ENCODE peak calls at places on chromosomes 7 and 10, in five cellular contexts. One of them, this sample, is unnamed.

GRCh38 chr7:102978280-102978679 is 65.5 kb downstream of the LRRC17 start:
- DNase-seq in astrocyte of the spinal cord: peak
- DNase-seq in psoas muscle: no peak
- DNase-seq in foreskin fibroblast: peak
- DNase-seq in OCI-LY7: no peak
- DNase-seq in this sample: peak

GRCh38 chr7:141359740-141360413 is 191.3 kb upstream of the AGK start:
- DNase-seq in foreskin fibroblast: no peak
- DNase-seq in psoas muscle: no peak
- DNase-seq in OCI-LY7: no peak
- DNase-seq in astrocyte of the spinal cord: no peak
- DNase-seq in this sample: no peak

GRCh38 chr10:84076047-84076388 is 63.3 kb upstream of the GHITM start:
- DNase-seq in OCI-LY7: no peak
- DNase-seq in astrocyte of the spinal cord: peak
- DNase-seq in foreskin fibroblast: peak
- DNase-seq in psoas muscle: no peak
- DNase-seq in this sample: peak

GRCh38 chr7:113622796-113623195 is 296.0 kb downstream of the PPP1R3A start:
- DNase-seq in astrocyte of the spinal cord: no peak
- DNase-seq in psoas muscle: no peak
- DNase-seq in OCI-LY7: no peak
- DNase-seq in foreskin fibroblast: no peak
- DNase-seq in this sample: no peak

GRCh38 chr10:110414563-110415309 is 83.0 kb upstream of the DUSP5 start:
- DNase-seq in foreskin fibroblast: no peak
- DNase-seq in OCI-LY7: peak
- DNase-seq in psoas muscle: no peak
- DNase-seq in astrocyte of the spinal cord: no peak
- DNase-seq in this sample: no peak

GRCh38 chr7:105036217-105037168 is 22.5 kb downstream of the KMT2E start:
- DNase-seq in psoas muscle: no peak
- DNase-seq in astrocyte of the spinal cord: no peak
- DNase-seq in foreskin fibroblast: no peak
- DNase-seq in OCI-LY7: no peak
- DNase-seq in this sample: no peak

GRCh38 chr10:90856964-90857634 is 740 bp downstream of the HTR7 start:
- DNase-seq in OCI-LY7: no peak
- DNase-seq in psoas muscle: peak
- DNase-seq in astrocyte of the spinal cord: no peak
- DNase-seq in foreskin fibroblast: peak
- DNase-seq in this sample: no peak

GRCh38 chr10:50853557-50853956 is 31.9 kb downstream of the A1CF start:
- DNase-seq in OCI-LY7: no peak
- DNase-seq in foreskin fibroblast: no peak
- DNase-seq in astrocyte of the spinal cord: no peak
- DNase-seq in psoas muscle: no peak
- DNase-seq in this sample: no peak

GRCh38 chr7:93014410-93014809 is 103.4 kb downstream of the SAMD9 start:
- DNase-seq in OCI-LY7: no peak
- DNase-seq in foreskin fibroblast: no peak
- DNase-seq in astrocyte of the spinal cord: no peak
- DNase-seq in psoas muscle: no peak
- DNase-seq in this sample: no peak

GRCh38 chr7:116261904-116262303 is 51.6 kb downstream of the TES start:
- DNase-seq in OCI-LY7: no peak
- DNase-seq in astrocyte of the spinal cord: no peak
- DNase-seq in foreskin fibroblast: no peak
- DNase-seq in psoas muscle: no peak
- DNase-seq in this sample: no peak

GRCh38 chr10:29635711-29636144 is 957 bp upstream of the SVIL start:
- DNase-seq in astrocyte of the spinal cord: peak
- DNase-seq in psoas muscle: peak
- DNase-seq in foreskin fibroblast: peak
- DNase-seq in OCI-LY7: no peak
- DNase-seq in this sample: no peak

GRCh38 chr7:82762880-82763279 is 319.3 kb upstream of the CACNA2D1 start:
- DNase-seq in psoas muscle: no peak
- DNase-seq in astrocyte of the spinal cord: no peak
- DNase-seq in foreskin fibroblast: no peak
- DNase-seq in OCI-LY7: no peak
- DNase-seq in this sample: no peak

GRCh38 chr7:28957064-28957821 is 887 bp downstream of the TRIL start:
- DNase-seq in OCI-LY7: no peak
- DNase-seq in astrocyte of the spinal cord: peak
- DNase-seq in foreskin fibroblast: peak
- DNase-seq in psoas muscle: peak
- DNase-seq in this sample: no peak

GRCh38 chr10:50421026-50421719 is 169.9 kb upstream of the ASAH2 start:
- DNase-seq in foreskin fibroblast: peak
- DNase-seq in OCI-LY7: peak
- DNase-seq in astrocyte of the spinal cord: no peak
- DNase-seq in psoas muscle: no peak
- DNase-seq in this sample: no peak

GRCh38 chr10:33258951-33259350 is 75.5 kb downstream of the NRP1 start:
- DNase-seq in astrocyte of the spinal cord: peak
- DNase-seq in foreskin fibroblast: peak
- DNase-seq in OCI-LY7: no peak
- DNase-seq in psoas muscle: no peak
- DNase-seq in this sample: no peak

GRCh38 chr10:96697026-96697425 is 23.3 kb downstream of the PIK3AP1 start:
- DNase-seq in foreskin fibroblast: no peak
- DNase-seq in astrocyte of the spinal cord: no peak
- DNase-seq in psoas muscle: no peak
- DNase-seq in OCI-LY7: no peak
- DNase-seq in this sample: no peak

GRCh38 chr7:35785250-35785649 is 15.6 kb upstream of the SEPTIN7 start:
- DNase-seq in foreskin fibroblast: no peak
- DNase-seq in astrocyte of the spinal cord: no peak
- DNase-seq in psoas muscle: no peak
- DNase-seq in OCI-LY7: no peak
- DNase-seq in this sample: no peak

GRCh38 chr7:25180592-25180923 is 47.7 kb downstream of the NPVF start:
- DNase-seq in psoas muscle: no peak
- DNase-seq in astrocyte of the spinal cord: no peak
- DNase-seq in OCI-LY7: no peak
- DNase-seq in foreskin fibroblast: no peak
- DNase-seq in this sample: no peak

GRCh38 chr10:46091834-46092522 is 45.9 kb upstream of the MSMB start:
- DNase-seq in OCI-LY7: peak
- DNase-seq in astrocyte of the spinal cord: no peak
- DNase-seq in foreskin fibroblast: no peak
- DNase-seq in psoas muscle: no peak
- DNase-seq in this sample: no peak

GRCh38 chr7:116500071-116500853 is 724 bp downstream of the CAV2 start:
- DNase-seq in OCI-LY7: no peak
- DNase-seq in foreskin fibroblast: peak
- DNase-seq in astrocyte of the spinal cord: peak
- DNase-seq in psoas muscle: peak
- DNase-seq in this sample: no peak

GRCh38 chr7:93036807-93037206 is 81.0 kb downstream of the SAMD9 start:
- DNase-seq in foreskin fibroblast: no peak
- DNase-seq in astrocyte of the spinal cord: no peak
- DNase-seq in OCI-LY7: no peak
- DNase-seq in psoas muscle: no peak
- DNase-seq in this sample: no peak

GRCh38 chr10:88707429-88708110 is 1.5 kb downstream of the LIPK start:
- DNase-seq in foreskin fibroblast: peak
- DNase-seq in OCI-LY7: no peak
- DNase-seq in astrocyte of the spinal cord: peak
- DNase-seq in psoas muscle: no peak
- DNase-seq in this sample: no peak

GRCh38 chr10:128380946-128381345 is 254.7 kb upstream of the MKI67 start:
- DNase-seq in psoas muscle: no peak
- DNase-seq in OCI-LY7: no peak
- DNase-seq in foreskin fibroblast: no peak
- DNase-seq in astrocyte of the spinal cord: no peak
- DNase-seq in this sample: no peak

GRCh38 chr10:4431114-4431862 is 394.7 kb upstream of the AKR1E2 start:
- DNase-seq in psoas muscle: no peak
- DNase-seq in astrocyte of the spinal cord: peak
- DNase-seq in OCI-LY7: no peak
- DNase-seq in foreskin fibroblast: peak
- DNase-seq in this sample: peak

GRCh38 chr10:17817316-17817715 is 8.2 kb downstream of the MRC1 start:
- DNase-seq in OCI-LY7: no peak
- DNase-seq in psoas muscle: no peak
- DNase-seq in foreskin fibroblast: no peak
- DNase-seq in astrocyte of the spinal cord: no peak
- DNase-seq in this sample: no peak

GRCh38 chr7:80259-81236 is 111.8 kb upstream of the FAM20C start:
- DNase-seq in astrocyte of the spinal cord: no peak
- DNase-seq in foreskin fibroblast: no peak
- DNase-seq in psoas muscle: peak
- DNase-seq in OCI-LY7: no peak
- DNase-seq in this sample: no peak

GRCh38 chr10:4504550-4504949 is 321.5 kb upstream of the AKR1E2 start:
- DNase-seq in astrocyte of the spinal cord: no peak
- DNase-seq in foreskin fibroblast: no peak
- DNase-seq in psoas muscle: no peak
- DNase-seq in OCI-LY7: no peak
- DNase-seq in this sample: no peak

GRCh38 chr7:69739906-69740545 is 141.8 kb downstream of the AUTS2 start:
- DNase-seq in OCI-LY7: peak
- DNase-seq in astrocyte of the spinal cord: peak
- DNase-seq in psoas muscle: peak
- DNase-seq in foreskin fibroblast: peak
- DNase-seq in this sample: no peak

GRCh38 chr7:24425664-24426063 is 141.7 kb downstream of the NPY start:
- DNase-seq in psoas muscle: no peak
- DNase-seq in OCI-LY7: no peak
- DNase-seq in foreskin fibroblast: no peak
- DNase-seq in astrocyte of the spinal cord: no peak
- DNase-seq in this sample: no peak

GRCh38 chr7:7982904-7983303 is 14.3 kb downstream of the GLCCI1 start:
- DNase-seq in psoas muscle: no peak
- DNase-seq in foreskin fibroblast: no peak
- DNase-seq in astrocyte of the spinal cord: no peak
- DNase-seq in OCI-LY7: no peak
- DNase-seq in this sample: no peak

DNA sequence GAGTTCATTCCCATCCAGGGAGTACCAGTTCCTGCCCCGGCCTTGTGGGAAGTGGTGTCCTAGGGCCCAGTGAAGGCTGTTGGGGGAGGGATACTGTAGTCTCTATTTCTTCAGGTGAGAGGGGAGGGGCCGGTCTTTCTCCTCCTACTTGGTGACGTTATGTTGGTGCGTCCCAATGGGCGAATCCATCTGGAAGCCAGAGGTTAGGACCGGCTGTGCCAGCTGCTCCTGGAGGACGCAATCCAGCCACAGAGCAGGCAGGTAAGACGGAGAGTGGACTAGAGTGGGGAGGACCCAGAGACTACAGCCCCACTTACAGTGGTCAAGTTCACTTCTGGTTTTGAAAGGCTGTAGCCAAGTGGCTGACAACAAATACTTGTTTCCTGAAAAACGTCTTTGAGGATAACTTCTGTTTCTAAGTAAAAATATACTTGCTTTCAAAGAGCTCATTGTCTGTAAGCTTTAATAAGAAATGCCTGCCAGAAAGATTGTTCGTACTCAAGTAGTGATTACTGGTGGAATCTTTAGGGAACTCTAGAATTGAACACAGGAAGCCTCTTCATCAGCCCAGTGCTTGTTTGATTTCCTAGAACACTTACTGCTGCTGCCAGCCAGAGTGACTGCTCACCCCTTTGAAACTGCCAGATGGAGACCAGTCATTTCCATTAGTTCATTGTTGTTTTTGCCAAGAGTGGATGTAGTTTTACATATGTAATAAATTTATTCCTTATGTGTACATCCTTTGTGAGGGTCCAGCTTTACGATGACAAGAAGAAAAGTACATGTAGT is 25.4 kb downstream of the RBM33 start:
- DNase-seq in astrocyte of the spinal cord: peak
- DNase-seq in foreskin fibroblast: peak
- DNase-seq in OCI-LY7: no peak
- DNase-seq in psoas muscle: no peak
- DNase-seq in this sample: no peak
- H3K4me3 ChIP-seq in astrocyte of the spinal cord: no peak
- H3K4me3 ChIP-seq in foreskin fibroblast: peak
- H3K4me3 ChIP-seq in OCI-LY7: no peak
- H3K4me3 ChIP-seq in psoas muscle: no peak
- H3K4me3 ChIP-seq in this sample: no peak

GRCh38 chr7:1140481-1141104 is 19.4 kb downstream of the ZFAND2A start:
- DNase-seq in astrocyte of the spinal cord: no peak
- DNase-seq in foreskin fibroblast: no peak
- DNase-seq in OCI-LY7: peak
- DNase-seq in psoas muscle: no peak
- DNase-seq in this sample: no peak

GRCh38 chr7:1141651-1142050 is 18.3 kb downstream of the ZFAND2A start:
- DNase-seq in astrocyte of the spinal cord: no peak
- DNase-seq in OCI-LY7: no peak
- DNase-seq in foreskin fibroblast: peak
- DNase-seq in psoas muscle: no peak
- DNase-seq in this sample: no peak

GRCh38 chr7:1149351-1149794 is 10.6 kb downstream of the ZFAND2A start:
- DNase-seq in foreskin fibroblast: no peak
- DNase-seq in astrocyte of the spinal cord: no peak
- DNase-seq in OCI-LY7: no peak
- DNase-seq in psoas muscle: peak
- DNase-seq in this sample: no peak

GRCh38 chr7:1142051-1142635 is 17.9 kb downstream of the ZFAND2A start:
- DNase-seq in psoas muscle: no peak
- DNase-seq in foreskin fibroblast: peak
- DNase-seq in astrocyte of the spinal cord: no peak
- DNase-seq in OCI-LY7: no peak
- DNase-seq in this sample: no peak

GRCh38 chr7:1144269-1144771 is 15.7 kb downstream of the ZFAND2A start:
- DNase-seq in foreskin fibroblast: peak
- DNase-seq in OCI-LY7: peak
- DNase-seq in astrocyte of the spinal cord: peak
- DNase-seq in psoas muscle: peak
- DNase-seq in this sample: no peak
- TF ChIP-seq CTCF in foreskin fibroblast: peak
- TF ChIP-seq CTCF in OCI-LY7: peak
- TF ChIP-seq CTCF in astrocyte of the spinal cord: peak
- TF ChIP-seq CTCF in psoas muscle: peak
- TF ChIP-seq CTCF in this sample: no peak

GRCh38 chr10:72331575-72332422 is 22.9 kb downstream of the DNAJB12 start:
- DNase-seq in foreskin fibroblast: peak
- DNase-seq in astrocyte of the spinal cord: peak
- DNase-seq in OCI-LY7: peak
- DNase-seq in psoas muscle: peak
- DNase-seq in this sample: no peak
- H3K4me3 ChIP-seq in foreskin fibroblast: no peak
- H3K4me3 ChIP-seq in astrocyte of the spinal cord: no peak
- H3K4me3 ChIP-seq in OCI-LY7: peak
- H3K4me3 ChIP-seq in psoas muscle: peak
- H3K4me3 ChIP-seq in this sample: no peak

DNA sequence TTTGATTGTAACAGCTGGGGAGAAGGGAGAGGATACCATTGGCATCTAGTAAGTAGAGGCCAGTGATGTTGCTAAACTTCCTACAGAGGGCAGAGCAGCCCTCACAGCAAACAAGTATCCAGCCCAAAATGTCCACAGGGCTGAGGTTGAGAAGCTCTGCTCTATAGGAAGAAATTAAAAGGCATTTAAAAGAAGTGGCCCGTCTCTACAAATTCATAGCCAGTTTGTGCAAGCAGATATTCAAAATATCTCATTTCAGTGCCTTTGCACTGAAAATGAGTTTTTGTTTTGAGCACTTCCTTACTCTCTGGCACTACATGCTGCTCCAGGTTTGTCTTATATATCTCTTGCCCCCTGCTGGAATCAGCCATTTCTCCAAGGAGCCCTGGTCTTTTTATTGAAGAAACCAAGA is 330.0 kb downstream of the BBS9 start:
- DNase-seq in OCI-LY7: peak
- DNase-seq in foreskin fibroblast: peak
- DNase-seq in psoas muscle: no peak
- DNase-seq in astrocyte of the spinal cord: peak
- DNase-seq in this sample: peak
- TF ChIP-seq CTCF in OCI-LY7: peak
- TF ChIP-seq CTCF in foreskin fibroblast: peak
- TF ChIP-seq CTCF in psoas muscle: peak
- TF ChIP-seq CTCF in astrocyte of the spinal cord: peak
- TF ChIP-seq CTCF in this sample: peak

This sample was measured in AG04449.